ENCODE peak calls at places on chromosomes 11 and 22, in eight cellular contexts. M is adrenal gland, V is Peyer's patch, H is ovary, W is tibial nerve, K is sigmoid colon, Z is NB4, N is right lobe of liver. E is an unnamed sample.

GRCh38 chr22:46610345-46610744 is 9.8 kb upstream of the GRAMD4 start:
- DNase-seq in M (no peak), V (no peak), H (no peak), W (no peak), K (no peak), Z (no peak), N (no peak), E (no peak)

GRCh38 chr11:33015621-33016551 is at the start of gene DEPDC7:
- DNase-seq in M (peak; percentile 80), V (peak; percentile 94), H (peak; percentile 96), W (peak; percentile 81), K (peak; percentile 94), Z (peak; percentile 87), N (peak; percentile 92), E (peak; percentile 86)

GRCh38 chr11:62423012-62423411 is 4.2 kb downstream of the SCGB1A1 start:
- DNase-seq in M (no peak), V (no peak), H (no peak), W (no peak), K (no peak), Z (no peak), N (no peak), E (no peak)

GRCh38 chr11:133509924-133510697 is 22.2 kb downstream of the OPCML start:
- DNase-seq in M (no peak), V (no peak), H (no peak), W (no peak), K (no peak), Z (no peak), N (no peak), E (no peak)

GRCh38 chr11:102666331-102666957 is 39.1 kb downstream of the MMP27 start:
- DNase-seq in M (peak; percentile 40), V (peak; percentile 56), H (no peak), W (no peak), K (no peak), Z (peak; percentile 58), N (no peak), E (no peak)

GRCh38 chr11:85886089-85887056 is 31.2 kb downstream of the CCDC83 start:
- DNase-seq in M (no peak), V (no peak), H (no peak), W (no peak), K (no peak), Z (no peak), N (no peak), E (no peak)

GRCh38 chr11:128420943-128421342 is 166.4 kb downstream of the ETS1 start:
- DNase-seq in M (no peak), V (no peak), H (no peak), W (no peak), K (no peak), Z (peak; percentile 43), N (no peak), E (no peak)

GRCh38 chr11:69587454-69588081 is 53.4 kb upstream of the CCND1 start:
- DNase-seq in M (no peak), V (no peak), H (no peak), W (no peak), K (no peak), Z (no peak), N (no peak), E (peak; percentile 74)

GRCh38 chr11:69301491-69302401 is 7.8 kb downstream of the MYEOV start:
- DNase-seq in M (peak; percentile 82), V (peak; percentile 86), H (no peak), W (no peak), K (no peak), Z (peak; percentile 82), N (peak; percentile 64), E (peak; percentile 92)

GRCh38 chr11:44097821-44098220 is 2.3 kb downstream of the EXT2 start:
- DNase-seq in M (no peak), V (no peak), H (no peak), W (no peak), K (no peak), Z (no peak), N (no peak), E (no peak)

GRCh38 chr11:134819026-134819425 is 407.0 kb upstream of the B3GAT1 start:
- DNase-seq in M (no peak), V (no peak), H (no peak), W (no peak), K (no peak), Z (no peak), N (no peak), E (no peak)

GRCh38 chr11:44083433-44083832 is 12.0 kb upstream of the EXT2 start:
- DNase-seq in M (no peak), V (no peak), H (no peak), W (no peak), K (no peak), Z (no peak), N (no peak), E (no peak)

DNA sequence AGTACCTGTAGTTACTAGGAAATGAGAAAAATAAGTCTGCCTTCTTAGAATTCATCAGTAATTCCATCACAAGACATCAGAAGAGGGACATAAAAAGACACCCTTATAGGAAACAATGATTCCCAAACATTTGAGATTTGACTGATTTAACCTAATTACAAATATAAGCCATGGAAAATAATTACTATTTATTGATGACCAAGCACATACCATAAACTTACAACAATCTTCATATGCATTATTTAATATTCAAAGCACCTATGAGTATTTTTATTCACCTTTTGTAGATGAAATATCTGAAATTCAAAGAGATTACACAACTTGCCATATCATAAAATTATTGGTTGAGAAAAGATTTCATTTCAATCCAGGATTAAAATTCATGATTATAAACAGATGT is 14.6 kb upstream of the OR52D1 start:
- DNase-seq in M (no peak), V (no peak), H (no peak), W (no peak), K (no peak), Z (no peak), N (no peak), E (no peak)
- TF ChIP-seq POLR2A in M (no peak), V (no peak), H (no peak), W (no peak), K (no peak), Z (no peak), N (no peak), E (no peak)

GRCh38 chr22:21938906-21939305 is 13.7 kb downstream of the PPM1F start:
- DNase-seq in M (no peak), V (no peak), H (no peak), W (no peak), K (no peak), Z (no peak), N (no peak), E (no peak)

GRCh38 chr22:21939392-21940319 is 13.0 kb downstream of the PPM1F start:
- DNase-seq in M (no peak), V (no peak), H (no peak), W (no peak), K (no peak), Z (peak; percentile 79), N (no peak), E (no peak)

GRCh38 chr22:21937041-21937820 is 15.4 kb downstream of the PPM1F start:
- DNase-seq in M (no peak), V (no peak), H (no peak), W (no peak), K (no peak), Z (peak; percentile 37), N (peak; percentile 60), E (no peak)

GRCh38 chr22:21937821-21938070 is 14.9 kb downstream of the PPM1F start:
- DNase-seq in M (no peak), V (no peak), H (no peak), W (no peak), K (no peak), Z (no peak), N (no peak), E (no peak)

DNA sequence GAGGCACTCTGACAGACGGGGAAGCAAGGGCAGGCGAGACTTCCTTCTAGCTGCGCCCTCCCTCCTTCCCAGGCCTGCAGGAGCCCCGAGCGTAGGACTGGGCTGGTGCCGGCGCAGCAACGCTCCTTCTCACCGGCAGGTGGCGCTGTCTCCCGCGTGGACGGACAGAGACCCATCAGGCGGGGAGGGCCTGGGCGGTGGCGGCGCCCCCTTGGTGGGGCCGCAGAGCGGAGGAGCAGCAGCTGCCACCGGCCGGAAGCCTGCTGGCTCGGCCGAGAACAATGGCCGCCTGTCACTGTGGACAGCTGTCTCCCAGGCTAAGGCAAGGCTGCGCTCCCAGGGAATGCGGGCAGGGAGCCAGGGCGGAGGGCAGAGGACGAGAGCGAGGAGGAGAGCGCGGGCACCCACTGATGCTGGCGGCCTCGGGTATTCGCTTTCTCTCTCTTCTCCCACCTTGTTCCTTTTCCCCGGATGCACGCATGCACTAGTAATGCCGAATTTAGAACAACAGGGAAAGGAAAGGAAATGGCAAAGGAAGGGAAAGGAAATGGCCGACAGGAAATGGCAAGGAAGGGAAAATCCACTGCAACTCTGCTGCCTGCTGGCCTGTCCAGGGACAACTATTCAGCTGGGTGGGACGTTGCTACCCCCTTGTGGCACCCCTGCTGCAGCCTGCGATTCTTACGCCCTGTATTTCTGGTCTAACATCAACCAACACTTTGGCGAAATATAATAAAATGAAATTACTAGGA is 14.4 kb downstream of the PPM1F start:
- DNase-seq in M (peak; percentile 96), V (peak; percentile 96), H (peak; percentile 98), W (peak; percentile 87), K (peak; percentile 97), Z (peak; percentile 96), N (peak; percentile 95), E (peak; percentile 75)
- TF ChIP-seq POLR2A in M (peak; percentile 6), V (no peak), H (no peak), W (no peak), K (no peak), Z (no peak), N (peak; percentile 54), E (peak; percentile 22)

GRCh38 chr11:67630230-67630942 is 649 bp upstream of the NUDT8 start:
- DNase-seq in M (peak; percentile 99), V (peak; percentile 100), H (peak; percentile 99), W (peak; percentile 98), K (peak; percentile 99), Z (peak; percentile 98), N (peak; percentile 100), E (peak; percentile 94)
- TF ChIP-seq POLR2A in M (peak; percentile 55), V (peak; percentile 93), H (peak; percentile 28), W (no peak), K (peak; percentile 64), Z (peak; percentile 75), N (peak; percentile 79), E (peak; percentile 54)

GRCh38 chr11:120339394-120339890 is 3.2 kb downstream of the ARHGEF12 start:
- DNase-seq in M (no peak), V (peak; percentile 47), H (no peak), W (no peak), K (no peak), Z (no peak), N (no peak), E (no peak)
- TF ChIP-seq POLR2A in M (no peak), V (no peak), H (no peak), W (no peak), K (peak; percentile 15), Z (no peak), N (peak; percentile 48), E (no peak)

DNA sequence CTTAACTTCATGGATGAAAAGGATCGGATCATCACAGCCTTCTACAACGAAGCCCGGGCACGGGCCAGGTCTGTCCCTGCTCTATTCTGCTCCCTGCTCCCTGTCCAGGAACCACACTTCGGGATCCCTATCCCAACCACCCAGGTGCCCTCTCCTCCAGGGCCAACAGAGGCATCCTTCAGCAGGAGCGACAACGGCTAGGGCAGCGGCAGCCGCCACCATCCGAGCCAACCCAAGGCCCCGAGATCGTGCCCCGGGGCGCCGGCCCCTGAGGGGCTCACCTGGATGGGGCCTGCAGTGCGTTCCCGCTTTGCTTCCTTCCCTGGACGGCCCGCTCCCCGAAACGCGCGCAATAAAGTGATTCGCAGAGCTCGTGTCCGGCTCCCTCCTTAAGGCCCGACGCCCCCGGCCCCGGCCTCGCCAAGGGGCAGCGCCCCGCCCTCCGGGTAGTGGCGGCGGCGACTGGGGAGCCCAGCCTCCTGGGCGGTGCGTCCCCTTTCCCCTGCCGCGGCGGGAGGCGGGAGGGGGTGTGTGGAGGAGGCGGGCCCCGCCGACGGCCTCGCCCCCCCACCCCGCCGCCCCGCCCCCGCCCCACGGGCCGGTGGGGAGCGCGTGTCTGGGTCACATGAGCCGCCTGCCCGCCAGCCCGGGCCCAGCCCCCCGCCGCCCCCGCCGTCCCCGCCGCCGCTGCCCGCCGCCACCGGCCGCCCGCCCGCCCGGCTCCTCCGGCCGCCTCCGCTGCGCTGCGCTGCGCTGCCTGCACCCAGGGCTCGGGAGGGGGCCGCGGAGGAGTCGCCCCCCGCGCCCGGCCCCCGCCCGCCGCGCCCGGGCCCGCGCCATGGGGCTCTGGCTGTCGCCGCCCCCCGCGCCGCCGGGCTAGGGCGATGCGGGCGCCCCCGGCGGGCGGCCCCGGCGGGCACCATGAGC is at the start of gene VEGFB:
- DNase-seq in M (peak; percentile 74), V (peak; percentile 90), H (peak; percentile 83), W (peak; percentile 53), K (peak; percentile 91), Z (peak; percentile 67), N (peak; percentile 87), E (peak; percentile 67)
- TF ChIP-seq POLR2A in M (peak; percentile 63), V (peak; percentile 13), H (peak; percentile 39), W (no peak), K (peak; percentile 33), Z (no peak), N (peak; percentile 27), E (no peak)

E was measured in H54.